ENCODE peak calls at places on chromosomes 12 and 14, in seven cellular contexts. One of them, this sample, is unnamed.

GRCh38 chr12:128583453-128583852 is 240.3 kb downstream of the SLC15A4 start:
- DNase-seq in AG10803: no peak
- DNase-seq in cardiac fibroblast: no peak
- DNase-seq in A549: no peak
- DNase-seq in suprapubic skin: no peak
- DNase-seq in body of pancreas: no peak
- DNase-seq in Peyer's patch: no peak
- DNase-seq in this sample: no peak

GRCh38 chr14:102474934-102475333 is 34.6 kb downstream of the ANKRD9 start:
- DNase-seq in AG10803: peak
- DNase-seq in cardiac fibroblast: no peak
- DNase-seq in A549: no peak
- DNase-seq in suprapubic skin: no peak
- DNase-seq in body of pancreas: peak
- DNase-seq in Peyer's patch: peak
- DNase-seq in this sample: no peak

GRCh38 chr12:63306476-63306875 is 155.5 kb upstream of the AVPR1A start:
- DNase-seq in AG10803: no peak
- DNase-seq in cardiac fibroblast: peak
- DNase-seq in A549: no peak
- DNase-seq in suprapubic skin: no peak
- DNase-seq in body of pancreas: no peak
- DNase-seq in Peyer's patch: no peak
- DNase-seq in this sample: no peak

GRCh38 chr12:123092866-123093265 is 58.0 kb downstream of the PITPNM2 start:
- DNase-seq in AG10803: no peak
- DNase-seq in cardiac fibroblast: no peak
- DNase-seq in A549: no peak
- DNase-seq in suprapubic skin: no peak
- DNase-seq in body of pancreas: no peak
- DNase-seq in Peyer's patch: no peak
- DNase-seq in this sample: no peak

GRCh38 chr14:99131632-99132271 is 140.2 kb downstream of the BCL11B start:
- DNase-seq in AG10803: no peak
- DNase-seq in cardiac fibroblast: no peak
- DNase-seq in A549: no peak
- DNase-seq in suprapubic skin: no peak
- DNase-seq in body of pancreas: no peak
- DNase-seq in Peyer's patch: peak
- DNase-seq in this sample: no peak

GRCh38 chr12:58346032-58346632 is 404.8 kb downstream of the ATP23 start:
- DNase-seq in AG10803: peak
- DNase-seq in cardiac fibroblast: peak
- DNase-seq in A549: peak
- DNase-seq in suprapubic skin: no peak
- DNase-seq in body of pancreas: no peak
- DNase-seq in Peyer's patch: no peak
- DNase-seq in this sample: peak

GRCh38 chr12:128743911-128744310 is 79.8 kb downstream of the SLC15A4 start:
- DNase-seq in AG10803: no peak
- DNase-seq in cardiac fibroblast: no peak
- DNase-seq in A549: no peak
- DNase-seq in suprapubic skin: no peak
- DNase-seq in body of pancreas: no peak
- DNase-seq in Peyer's patch: no peak
- DNase-seq in this sample: no peak

GRCh38 chr14:101075025-101075800 is 171.7 kb upstream of the RTL1 start:
- DNase-seq in AG10803: no peak
- DNase-seq in cardiac fibroblast: no peak
- DNase-seq in A549: no peak
- DNase-seq in suprapubic skin: no peak
- DNase-seq in body of pancreas: no peak
- DNase-seq in Peyer's patch: peak
- DNase-seq in this sample: no peak

GRCh38 chr12:110743571-110744093 is 941 bp upstream of the PPP1CC start:
- DNase-seq in AG10803: no peak
- DNase-seq in cardiac fibroblast: peak
- DNase-seq in A549: no peak
- DNase-seq in suprapubic skin: peak
- DNase-seq in body of pancreas: no peak
- DNase-seq in Peyer's patch: peak
- DNase-seq in this sample: peak

GRCh38 chr12:3320881-3321509 is 170.0 kb upstream of the PRMT8 start:
- DNase-seq in AG10803: no peak
- DNase-seq in cardiac fibroblast: no peak
- DNase-seq in A549: no peak
- DNase-seq in suprapubic skin: no peak
- DNase-seq in body of pancreas: peak
- DNase-seq in Peyer's patch: no peak
- DNase-seq in this sample: no peak

GRCh38 chr14:55446127-55446736 is 5.8 kb upstream of the TBPL2 start:
- DNase-seq in AG10803: peak
- DNase-seq in cardiac fibroblast: peak
- DNase-seq in A549: peak
- DNase-seq in suprapubic skin: no peak
- DNase-seq in body of pancreas: peak
- DNase-seq in Peyer's patch: peak
- DNase-seq in this sample: peak

GRCh38 chr12:125217308-125217707 is 152.1 kb downstream of the AACS start:
- DNase-seq in AG10803: no peak
- DNase-seq in cardiac fibroblast: no peak
- DNase-seq in A549: no peak
- DNase-seq in suprapubic skin: no peak
- DNase-seq in body of pancreas: no peak
- DNase-seq in Peyer's patch: no peak
- DNase-seq in this sample: no peak

GRCh38 chr14:100056431-100056830 is 8.8 kb upstream of the EVL start:
- DNase-seq in AG10803: no peak
- DNase-seq in cardiac fibroblast: peak
- DNase-seq in A549: no peak
- DNase-seq in suprapubic skin: no peak
- DNase-seq in body of pancreas: no peak
- DNase-seq in Peyer's patch: no peak
- DNase-seq in this sample: no peak

GRCh38 chr12:57983150-57983857 is 41.9 kb downstream of the ATP23 start:
- DNase-seq in AG10803: peak
- DNase-seq in cardiac fibroblast: peak
- DNase-seq in A549: no peak
- DNase-seq in suprapubic skin: no peak
- DNase-seq in body of pancreas: peak
- DNase-seq in Peyer's patch: no peak
- DNase-seq in this sample: peak

GRCh38 chr12:118290130-118290529 is 82.6 kb downstream of the TAOK3 start:
- DNase-seq in AG10803: no peak
- DNase-seq in cardiac fibroblast: peak
- DNase-seq in A549: no peak
- DNase-seq in suprapubic skin: no peak
- DNase-seq in body of pancreas: no peak
- DNase-seq in Peyer's patch: no peak
- DNase-seq in this sample: peak

GRCh38 chr14:22836301-22837058 is at the start of gene MMP14:
- DNase-seq in AG10803: peak
- DNase-seq in cardiac fibroblast: peak
- DNase-seq in A549: no peak
- DNase-seq in suprapubic skin: peak
- DNase-seq in body of pancreas: peak
- DNase-seq in Peyer's patch: peak
- DNase-seq in this sample: peak

GRCh38 chr14:22839159-22839779 is 2.9 kb downstream of the MMP14 start:
- DNase-seq in AG10803: peak
- DNase-seq in cardiac fibroblast: peak
- DNase-seq in A549: no peak
- DNase-seq in suprapubic skin: peak
- DNase-seq in body of pancreas: no peak
- DNase-seq in Peyer's patch: peak
- DNase-seq in this sample: peak

GRCh38 chr14:22837059-22837749 is 819 bp downstream of the MMP14 start:
- DNase-seq in AG10803: peak
- DNase-seq in cardiac fibroblast: peak
- DNase-seq in A549: no peak
- DNase-seq in suprapubic skin: no peak
- DNase-seq in body of pancreas: peak
- DNase-seq in Peyer's patch: peak
- DNase-seq in this sample: peak

GRCh38 chr14:22838631-22839041 is 2.3 kb downstream of the MMP14 start:
- DNase-seq in AG10803: peak
- DNase-seq in cardiac fibroblast: peak
- DNase-seq in A549: no peak
- DNase-seq in suprapubic skin: no peak
- DNase-seq in body of pancreas: no peak
- DNase-seq in Peyer's patch: no peak
- DNase-seq in this sample: peak

DNA sequence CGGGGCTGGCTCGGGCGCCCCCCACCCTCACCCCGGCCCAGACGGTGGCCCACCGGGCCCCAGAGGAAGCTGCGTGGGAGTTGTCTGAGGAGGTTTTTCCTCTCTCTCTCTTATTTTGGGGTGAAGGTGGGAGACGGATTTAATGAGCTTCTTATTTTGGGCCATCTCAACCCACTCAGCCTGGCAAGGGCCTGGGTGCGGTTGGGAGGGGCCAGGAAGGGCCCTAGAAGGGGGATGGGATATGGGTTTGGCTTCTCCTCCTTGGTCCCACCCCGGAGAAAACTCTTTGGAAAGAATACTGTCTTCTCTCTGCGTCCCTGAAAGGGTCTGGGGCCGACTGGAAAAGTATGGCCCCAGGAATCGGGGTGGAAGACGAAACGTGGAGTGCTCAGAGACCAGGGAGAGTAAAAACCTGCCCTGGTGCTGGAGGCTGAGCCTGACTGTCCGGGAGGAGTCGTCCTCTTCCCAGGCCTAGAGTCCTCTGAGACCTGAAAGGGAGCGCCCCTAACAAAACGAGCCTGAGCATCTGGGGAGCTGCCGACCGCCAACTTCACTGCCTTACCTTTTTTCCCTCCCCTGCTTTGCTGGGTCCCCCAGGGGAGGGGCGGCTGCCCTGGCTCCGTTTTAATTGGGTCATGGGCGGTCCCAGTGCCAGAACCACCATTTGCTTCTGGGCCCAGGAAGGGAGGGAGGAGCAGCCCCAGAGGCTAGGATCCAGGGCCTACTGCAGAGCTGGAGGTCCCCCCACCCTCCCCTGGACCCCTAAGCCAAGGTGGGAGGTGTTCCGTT is 1.6 kb downstream of the MMP14 start:
- DNase-seq in AG10803: peak
- DNase-seq in cardiac fibroblast: peak
- DNase-seq in A549: no peak
- DNase-seq in suprapubic skin: peak
- DNase-seq in body of pancreas: peak
- DNase-seq in Peyer's patch: peak
- DNase-seq in this sample: peak
- H3K4me3 ChIP-seq in AG10803: peak
- H3K4me3 ChIP-seq in cardiac fibroblast: peak
- H3K4me3 ChIP-seq in A549: no peak
- H3K4me3 ChIP-seq in suprapubic skin: peak
- H3K4me3 ChIP-seq in body of pancreas: peak
- H3K4me3 ChIP-seq in Peyer's patch: peak
- H3K4me3 ChIP-seq in this sample: peak

GRCh38 chr12:97713972-97714588 is 251.5 kb downstream of the RMST start:
- DNase-seq in AG10803: no peak
- DNase-seq in cardiac fibroblast: no peak
- DNase-seq in A549: no peak
- DNase-seq in suprapubic skin: no peak
- DNase-seq in body of pancreas: no peak
- DNase-seq in Peyer's patch: no peak
- DNase-seq in this sample: no peak

GRCh38 chr12:97713217-97713616 is 250.6 kb downstream of the RMST start:
- DNase-seq in AG10803: no peak
- DNase-seq in cardiac fibroblast: no peak
- DNase-seq in A549: no peak
- DNase-seq in suprapubic skin: no peak
- DNase-seq in body of pancreas: no peak
- DNase-seq in Peyer's patch: no peak
- DNase-seq in this sample: no peak

GRCh38 chr12:97711392-97711791 is 248.8 kb downstream of the RMST start:
- DNase-seq in AG10803: no peak
- DNase-seq in cardiac fibroblast: no peak
- DNase-seq in A549: no peak
- DNase-seq in suprapubic skin: no peak
- DNase-seq in body of pancreas: no peak
- DNase-seq in Peyer's patch: no peak
- DNase-seq in this sample: no peak

DNA sequence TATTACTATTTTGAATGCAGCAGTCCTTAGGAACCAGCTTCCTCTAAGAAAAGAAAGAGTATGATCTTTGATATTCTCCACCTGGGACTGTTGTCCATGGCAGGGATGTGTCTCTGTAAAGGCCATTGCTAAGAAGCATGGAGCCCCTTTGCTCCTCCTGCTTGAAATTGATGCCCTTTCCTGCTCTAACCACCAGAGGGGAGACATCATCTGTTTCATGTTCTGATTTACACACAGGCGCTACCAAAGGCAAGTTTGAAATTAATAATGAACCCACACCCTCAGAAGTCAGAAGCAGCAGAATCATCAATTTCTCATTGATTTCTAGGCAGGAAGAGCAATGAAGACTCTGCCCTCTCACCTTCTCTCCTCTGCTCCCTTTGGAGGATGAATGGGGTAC is 253.8 kb downstream of the RMST start:
- DNase-seq in AG10803: no peak
- DNase-seq in cardiac fibroblast: peak
- DNase-seq in A549: peak
- DNase-seq in suprapubic skin: no peak
- DNase-seq in body of pancreas: no peak
- DNase-seq in Peyer's patch: no peak
- DNase-seq in this sample: no peak
- TF ChIP-seq CTCF in AG10803: peak
- TF ChIP-seq CTCF in cardiac fibroblast: no peak
- TF ChIP-seq CTCF in A549: no peak
- TF ChIP-seq CTCF in suprapubic skin: no peak
- TF ChIP-seq CTCF in body of pancreas: no peak
- TF ChIP-seq CTCF in Peyer's patch: no peak
- TF ChIP-seq CTCF in this sample: peak

GRCh38 chr14:22556021-22556989 is 32.7 kb downstream of the DAD1 start:
- DNase-seq in AG10803: peak
- DNase-seq in cardiac fibroblast: peak
- DNase-seq in A549: no peak
- DNase-seq in suprapubic skin: peak
- DNase-seq in body of pancreas: peak
- DNase-seq in Peyer's patch: peak
- DNase-seq in this sample: peak
- H3K4me3 ChIP-seq in AG10803: no peak
- H3K4me3 ChIP-seq in cardiac fibroblast: no peak
- H3K4me3 ChIP-seq in A549: no peak
- H3K4me3 ChIP-seq in suprapubic skin: peak
- H3K4me3 ChIP-seq in body of pancreas: no peak
- H3K4me3 ChIP-seq in Peyer's patch: peak
- H3K4me3 ChIP-seq in this sample: no peak

GRCh38 chr12:13666806-13667205 is 314.6 kb downstream of the GRIN2B start:
- DNase-seq in AG10803: no peak
- DNase-seq in cardiac fibroblast: no peak
- DNase-seq in A549: no peak
- DNase-seq in suprapubic skin: no peak
- DNase-seq in body of pancreas: no peak
- DNase-seq in Peyer's patch: no peak
- DNase-seq in this sample: peak
- TF ChIP-seq CTCF in AG10803: no peak
- TF ChIP-seq CTCF in cardiac fibroblast: no peak
- TF ChIP-seq CTCF in A549: no peak
- TF ChIP-seq CTCF in suprapubic skin: no peak
- TF ChIP-seq CTCF in body of pancreas: no peak
- TF ChIP-seq CTCF in Peyer's patch: no peak
- TF ChIP-seq CTCF in this sample: no peak